ENCODE peak calls at places on chromosomes 6 and 20, in seven cellular contexts. K is HT-29, G is H9, Q is dorsolateral prefrontal cortex, D is mucosa of gallbladder, E is ELR, F is AG09309. Z is an unnamed sample.

GRCh38 chr6:38656896-38657295 is 17.2 kb upstream of the BTBD9 start:
- DNase-seq in K (no peak), G (no peak), Q (no peak), D (no peak), E (no peak), F (no peak), Z (no peak)

GRCh38 chr6:155207223-155207622 is 56.6 kb upstream of the CLDN20 start:
- DNase-seq in K (no peak), G (no peak), Q (no peak), D (no peak), E (no peak), F (no peak), Z (no peak)

GRCh38 chr6:157392927-157393666 is 12.1 kb downstream of the ZDHHC14 start:
- DNase-seq in K (no peak), G (no peak), Q (no peak), D (no peak), E (no peak), F (no peak), Z (no peak)

GRCh38 chr6:36597775-36598174 is 3.6 kb downstream of the SRSF3 start:
- DNase-seq in K (no peak), G (no peak), Q (no peak), D (no peak), E (no peak), F (no peak), Z (no peak)

GRCh38 chr20:41443667-41444066 is 77.0 kb upstream of the EMILIN3 start:
- DNase-seq in K (no peak), G (no peak), Q (no peak), D (no peak), E (no peak), F (no peak), Z (peak)

GRCh38 chr20:9129756-9130155 is 60.9 kb downstream of the PLCB4 start:
- DNase-seq in K (no peak), G (no peak), Q (no peak), D (no peak), E (no peak), F (no peak), Z (no peak)

GRCh38 chr6:119027465-119027864 is 51.0 kb downstream of the FAM184A start:
- DNase-seq in K (no peak), G (no peak), Q (no peak), D (no peak), E (no peak), F (no peak), Z (no peak)

GRCh38 chr6:20572940-20573339 is 38.7 kb downstream of the CDKAL1 start:
- DNase-seq in K (no peak), G (no peak), Q (no peak), D (no peak), E (peak), F (peak), Z (no peak)

GRCh38 chr6:23890543-23891227 is 235.3 kb upstream of the NRSN1 start:
- DNase-seq in K (no peak), G (no peak), Q (no peak), D (no peak), E (peak), F (no peak), Z (no peak)

GRCh38 chr6:77561768-77562314 is 91.0 kb upstream of the MEI4 start:
- DNase-seq in K (no peak), G (no peak), Q (no peak), D (no peak), E (no peak), F (no peak), Z (no peak)

GRCh38 chr6:14983599-14984296 is 262.1 kb upstream of the JARID2 start:
- DNase-seq in K (no peak), G (no peak), Q (no peak), D (no peak), E (no peak), F (no peak), Z (no peak)

GRCh38 chr20:3924304-3925112 is 35.3 kb downstream of the PANK2 start:
- DNase-seq in K (no peak), G (no peak), Q (no peak), D (no peak), E (no peak), F (no peak), Z (no peak)

GRCh38 chr20:48827880-48828733 is at the start of gene PREX1:
- DNase-seq in K (no peak), G (peak), Q (peak), D (peak), E (peak), F (peak), Z (peak)

GRCh38 chr6:25053875-25054371 is 118.2 kb upstream of the RIPOR2 start:
- DNase-seq in K (no peak), G (no peak), Q (no peak), D (no peak), E (peak), F (no peak), Z (peak)

GRCh38 chr6:120869397-120869796 is 464.9 kb downstream of the TBC1D32 start:
- DNase-seq in K (peak), G (peak), Q (no peak), D (no peak), E (no peak), F (no peak), Z (no peak)

GRCh38 chr6:16519265-16520242 is 241.7 kb downstream of the ATXN1 start:
- DNase-seq in K (peak), G (no peak), Q (no peak), D (no peak), E (no peak), F (no peak), Z (no peak)

GRCh38 chr6:21595951-21596378 is 2.4 kb downstream of the SOX4 start:
- DNase-seq in K (peak), G (no peak), Q (no peak), D (peak), E (no peak), F (no peak), Z (peak)

GRCh38 chr6:23659125-23659524 is 466.9 kb upstream of the NRSN1 start:
- DNase-seq in K (peak), G (peak), Q (no peak), D (peak), E (no peak), F (no peak), Z (no peak)

GRCh38 chr6:137806914-137807682 is 60.0 kb upstream of the TNFAIP3 start:
- DNase-seq in K (no peak), G (no peak), Q (no peak), D (no peak), E (no peak), F (no peak), Z (no peak)

GRCh38 chr6:45445749-45446454 is 68.2 kb upstream of the SUPT3H start:
- DNase-seq in K (peak), G (peak), Q (no peak), D (peak), E (peak), F (peak), Z (peak)

GRCh38 chr6:133764011-133764812 is 124.7 kb upstream of the TCF21 start:
- DNase-seq in K (no peak), G (no peak), Q (no peak), D (no peak), E (peak), F (no peak), Z (no peak)

GRCh38 chr6:138600726-138601125 is 101.4 kb upstream of the NHSL1 start:
- DNase-seq in K (no peak), G (no peak), Q (no peak), D (no peak), E (peak), F (peak), Z (no peak)

GRCh38 chr20:44279228-44279627 is 31.8 kb downstream of the FITM2 start:
- DNase-seq in K (no peak), G (no peak), Q (no peak), D (no peak), E (peak), F (peak), Z (no peak)

GRCh38 chr6:56766806-56767178 is 124.1 kb upstream of the DST start:
- DNase-seq in K (no peak), G (no peak), Q (no peak), D (no peak), E (peak), F (peak), Z (no peak)

GRCh38 chr6:168121308-168121665 is 42.3 kb upstream of the FRMD1 start:
- DNase-seq in K (no peak), G (peak), Q (peak), D (peak), E (no peak), F (no peak), Z (no peak)

Z was measured in activated CD8-positive, alpha-beta T cell treated with anti-CD3 and anti-CD28 coated beads for 36 hours.